ENCODE peak calls at places on chromosome 7, in five cellular contexts. One of them, this sample, is unnamed.

GRCh38 chr7:130180571-130180971 is 24.6 kb downstream of the TMEM209 start:
- DNase-seq in activated naive CD8-positive, alpha-beta T cell treated with anti-CD3 and anti-CD28 coated beads for 36 hours: peak; percentile 27
- DNase-seq in heart left ventricle: no peak
- DNase-seq in H1: no peak
- DNase-seq in iris pigment epithelial cell: peak; percentile 74
- DNase-seq in this sample: no peak

GRCh38 chr7:155459867-155460461 is 2.0 kb downstream of the EN2 start:
- DNase-seq in heart left ventricle: no peak
- DNase-seq in activated naive CD8-positive, alpha-beta T cell treated with anti-CD3 and anti-CD28 coated beads for 36 hours: no peak
- DNase-seq in iris pigment epithelial cell: no peak
- DNase-seq in H1: no peak
- DNase-seq in this sample: no peak

GRCh38 chr7:45236666-45237065 is 79.1 kb downstream of the RAMP3 start:
- DNase-seq in iris pigment epithelial cell: peak; percentile 57
- DNase-seq in activated naive CD8-positive, alpha-beta T cell treated with anti-CD3 and anti-CD28 coated beads for 36 hours: no peak
- DNase-seq in H1: peak; percentile 11
- DNase-seq in heart left ventricle: no peak
- DNase-seq in this sample: no peak

GRCh38 chr7:157809863-157810851 is 473.4 kb downstream of the DNAJB6 start:
- DNase-seq in H1: no peak
- DNase-seq in iris pigment epithelial cell: no peak
- DNase-seq in activated naive CD8-positive, alpha-beta T cell treated with anti-CD3 and anti-CD28 coated beads for 36 hours: no peak
- DNase-seq in heart left ventricle: peak; percentile 55
- DNase-seq in this sample: no peak

GRCh38 chr7:38744746-38745145 is 113.6 kb upstream of the AMPH start:
- DNase-seq in iris pigment epithelial cell: peak; percentile 88
- DNase-seq in activated naive CD8-positive, alpha-beta T cell treated with anti-CD3 and anti-CD28 coated beads for 36 hours: no peak
- DNase-seq in heart left ventricle: no peak
- DNase-seq in H1: no peak
- DNase-seq in this sample: no peak

GRCh38 chr7:768881-769504 is 41.9 kb upstream of the PRKAR1B start:
- DNase-seq in H1: peak; percentile 63
- DNase-seq in activated naive CD8-positive, alpha-beta T cell treated with anti-CD3 and anti-CD28 coated beads for 36 hours: peak; percentile 16
- DNase-seq in heart left ventricle: no peak
- DNase-seq in iris pigment epithelial cell: peak; percentile 30
- DNase-seq in this sample: peak; percentile 39

GRCh38 chr7:10237306-10237705 is 736.4 kb upstream of the PHF14 start:
- DNase-seq in heart left ventricle: no peak
- DNase-seq in iris pigment epithelial cell: peak; percentile 39
- DNase-seq in activated naive CD8-positive, alpha-beta T cell treated with anti-CD3 and anti-CD28 coated beads for 36 hours: no peak
- DNase-seq in H1: no peak
- DNase-seq in this sample: peak; percentile 50

GRCh38 chr7:110880971-110881370 is 210.0 kb upstream of the LRRN3 start:
- DNase-seq in activated naive CD8-positive, alpha-beta T cell treated with anti-CD3 and anti-CD28 coated beads for 36 hours: no peak
- DNase-seq in heart left ventricle: no peak
- DNase-seq in H1: no peak
- DNase-seq in iris pigment epithelial cell: no peak
- DNase-seq in this sample: no peak

GRCh38 chr7:139078399-139078798 is 31.1 kb downstream of the ZC3HAV1 start:
- DNase-seq in activated naive CD8-positive, alpha-beta T cell treated with anti-CD3 and anti-CD28 coated beads for 36 hours: no peak
- DNase-seq in H1: no peak
- DNase-seq in iris pigment epithelial cell: peak; percentile 70
- DNase-seq in heart left ventricle: no peak
- DNase-seq in this sample: no peak

GRCh38 chr7:76040126-76040525 is 7.7 kb downstream of the STYXL1 start:
- DNase-seq in H1: no peak
- DNase-seq in activated naive CD8-positive, alpha-beta T cell treated with anti-CD3 and anti-CD28 coated beads for 36 hours: no peak
- DNase-seq in iris pigment epithelial cell: no peak
- DNase-seq in heart left ventricle: no peak
- DNase-seq in this sample: no peak

GRCh38 chr7:154576604-154577003 is 426.3 kb downstream of the PAXIP1 start:
- DNase-seq in activated naive CD8-positive, alpha-beta T cell treated with anti-CD3 and anti-CD28 coated beads for 36 hours: no peak
- DNase-seq in iris pigment epithelial cell: no peak
- DNase-seq in H1: no peak
- DNase-seq in heart left ventricle: no peak
- DNase-seq in this sample: no peak

GRCh38 chr7:17009007-17009719 is 127.4 kb upstream of the AGR3 start:
- DNase-seq in iris pigment epithelial cell: peak; percentile 64
- DNase-seq in activated naive CD8-positive, alpha-beta T cell treated with anti-CD3 and anti-CD28 coated beads for 36 hours: no peak
- DNase-seq in H1: no peak
- DNase-seq in heart left ventricle: no peak
- DNase-seq in this sample: no peak

GRCh38 chr7:108420482-108420908 is 35.7 kb downstream of the NRCAM start:
- DNase-seq in heart left ventricle: no peak
- DNase-seq in H1: no peak
- DNase-seq in activated naive CD8-positive, alpha-beta T cell treated with anti-CD3 and anti-CD28 coated beads for 36 hours: no peak
- DNase-seq in iris pigment epithelial cell: no peak
- DNase-seq in this sample: no peak

GRCh38 chr7:124032369-124033092 is at the start of gene TMEM229A:
- DNase-seq in H1: peak; percentile 81
- DNase-seq in activated naive CD8-positive, alpha-beta T cell treated with anti-CD3 and anti-CD28 coated beads for 36 hours: no peak
- DNase-seq in heart left ventricle: peak; percentile 65
- DNase-seq in iris pigment epithelial cell: peak; percentile 45
- DNase-seq in this sample: no peak

GRCh38 chr7:55488221-55488620 is 84.1 kb downstream of the VOPP1 start:
- DNase-seq in H1: no peak
- DNase-seq in heart left ventricle: no peak
- DNase-seq in iris pigment epithelial cell: no peak
- DNase-seq in activated naive CD8-positive, alpha-beta T cell treated with anti-CD3 and anti-CD28 coated beads for 36 hours: no peak
- DNase-seq in this sample: no peak

GRCh38 chr7:128830231-128831177 is at the start of gene FLNC:
- DNase-seq in H1: peak; percentile 72
- DNase-seq in iris pigment epithelial cell: peak; percentile 78
- DNase-seq in heart left ventricle: peak; percentile 81
- DNase-seq in activated naive CD8-positive, alpha-beta T cell treated with anti-CD3 and anti-CD28 coated beads for 36 hours: peak; percentile 39
- DNase-seq in this sample: no peak

GRCh38 chr7:9028012-9028411 is 594.6 kb downstream of the NXPH1 start:
- DNase-seq in heart left ventricle: no peak
- DNase-seq in H1: no peak
- DNase-seq in activated naive CD8-positive, alpha-beta T cell treated with anti-CD3 and anti-CD28 coated beads for 36 hours: no peak
- DNase-seq in iris pigment epithelial cell: no peak
- DNase-seq in this sample: no peak

GRCh38 chr7:101177644-101178043 is 2.4 kb downstream of the NAT16 start:
- DNase-seq in H1: no peak
- DNase-seq in activated naive CD8-positive, alpha-beta T cell treated with anti-CD3 and anti-CD28 coated beads for 36 hours: no peak
- DNase-seq in heart left ventricle: no peak
- DNase-seq in iris pigment epithelial cell: no peak
- DNase-seq in this sample: no peak

GRCh38 chr7:13067036-13067435 is 379.6 kb downstream of the ARL4A start:
- DNase-seq in iris pigment epithelial cell: no peak
- DNase-seq in heart left ventricle: no peak
- DNase-seq in H1: no peak
- DNase-seq in activated naive CD8-positive, alpha-beta T cell treated with anti-CD3 and anti-CD28 coated beads for 36 hours: no peak
- DNase-seq in this sample: no peak

GRCh38 chr7:131602304-131602993 is 46.0 kb upstream of the PODXL start:
- DNase-seq in iris pigment epithelial cell: no peak
- DNase-seq in activated naive CD8-positive, alpha-beta T cell treated with anti-CD3 and anti-CD28 coated beads for 36 hours: no peak
- DNase-seq in heart left ventricle: no peak
- DNase-seq in H1: no peak
- DNase-seq in this sample: no peak

GRCh38 chr7:33905389-33906032 is at the start of gene BMPER:
- DNase-seq in activated naive CD8-positive, alpha-beta T cell treated with anti-CD3 and anti-CD28 coated beads for 36 hours: peak; percentile 43
- DNase-seq in iris pigment epithelial cell: no peak
- DNase-seq in H1: peak; percentile 67
- DNase-seq in heart left ventricle: peak; percentile 52
- DNase-seq in this sample: no peak